ENCODE peak calls at places on chromosomes 2 and 18, in five cellular contexts. A is pancreas, P is stomach, T is H9, Q is Peyer's patch. W is an unnamed sample. For H3K27me3, the result is how much of the 10 kb centered on the place peaks cover.

GRCh38 chr2:24491626-24492282 is 700 bp downstream of the NCOA1 start:
- DNase-seq in A (peak), P (peak), T (peak), Q (peak), W (peak)

GRCh38 chr2:44578401-44579135 is 216.8 kb downstream of the CAMKMT start:
- DNase-seq in A (no peak), P (no peak), T (no peak), Q (no peak), W (no peak)

GRCh38 chr2:55137024-55137958 is 87.0 kb upstream of the RTN4 start:
- DNase-seq in A (no peak), P (no peak), T (peak), Q (no peak), W (no peak)

GRCh38 chr2:47321411-47322031 is 81.4 kb upstream of the MSH2 start:
- DNase-seq in A (no peak), P (no peak), T (no peak), Q (no peak), W (no peak)

GRCh38 chr2:109692013-109692738 is 78.0 kb downstream of the SOWAHC start:
- DNase-seq in A (no peak), P (no peak), T (no peak), Q (no peak), W (peak)

GRCh38 chr2:203804070-203804469 is 63.5 kb upstream of the CTLA4 start:
- DNase-seq in A (no peak), P (no peak), T (no peak), Q (no peak), W (no peak)

GRCh38 chr18:26225022-26225693 is 1.1 kb upstream of the TAF4B start:
- DNase-seq in A (no peak), P (no peak), T (peak), Q (no peak), W (no peak)

GRCh38 chr2:15323227-15323626 is 237.9 kb downstream of the NBAS start:
- DNase-seq in A (no peak), P (no peak), T (no peak), Q (no peak), W (no peak)

GRCh38 chr2:49583010-49583409 is 428.7 kb upstream of the FSHR start:
- DNase-seq in A (no peak), P (no peak), T (no peak), Q (no peak), W (no peak)

GRCh38 chr2:143778981-143779380 is 649.8 kb downstream of the ARHGAP15 start:
- DNase-seq in A (no peak), P (no peak), T (peak), Q (no peak), W (no peak)

GRCh38 chr2:37232131-37232933 is 874 bp downstream of the NDUFAF7 start:
- DNase-seq in A (peak), P (no peak), T (no peak), Q (no peak), W (peak)

GRCh38 chr2:181474227-181474626 is 17.0 kb downstream of the ITGA4 start:
- DNase-seq in A (no peak), P (no peak), T (no peak), Q (no peak), W (no peak)

GRCh38 chr2:196307775-196308174 is 136.4 kb upstream of the STK17B start:
- DNase-seq in A (no peak), P (no peak), T (no peak), Q (no peak), W (no peak)

GRCh38 chr18:23071285-23071684 is 64.0 kb upstream of the CABLES1 start:
- DNase-seq in A (peak), P (peak), T (no peak), Q (peak), W (peak)

GRCh38 chr2:57444731-57445414 is 601.7 kb upstream of the VRK2 start:
- DNase-seq in A (no peak), P (no peak), T (no peak), Q (no peak), W (no peak)

GRCh38 chr2:17301437-17301836 is 216.8 kb downstream of the RAD51AP2 start:
- DNase-seq in A (no peak), P (no peak), T (no peak), Q (no peak), W (no peak)

GRCh38 chr2:113114224-113114945 is 13.0 kb upstream of the IL1RN start:
- DNase-seq in A (no peak), P (no peak), T (no peak), Q (no peak), W (no peak)

GRCh38 chr18:23069481-23069880 is 65.8 kb upstream of the CABLES1 start:
- DNase-seq in A (no peak), P (no peak), T (no peak), Q (peak), W (no peak)

GRCh38 chr2:150486539-150487484 is 655 bp downstream of the RND3 start:
- DNase-seq in A (peak), P (peak), T (peak), Q (no peak), W (peak)

GRCh38 chr18:37447959-37448916 is 117.4 kb downstream of the CELF4 start:
- DNase-seq in A (no peak), P (no peak), T (no peak), Q (no peak), W (no peak)

GRCh38 chr2:99425022-99425421 is 64.8 kb downstream of the REV1 start:
- DNase-seq in A (no peak), P (peak), T (no peak), Q (no peak), W (no peak)

GRCh38 chr2:40470817-40471809 is 19.2 kb upstream of the SLC8A1 start:
- DNase-seq in A (no peak), P (no peak), T (no peak), Q (no peak), W (no peak)

GRCh38 chr2:135132314-135132713 is 80.2 kb downstream of the RAB3GAP1 start:
- DNase-seq in A (no peak), P (no peak), T (no peak), Q (no peak), W (no peak)

GRCh38 chr2:140876015-140876414 is 1254.8 kb downstream of the LRP1B start:
- DNase-seq in A (no peak), P (no peak), T (no peak), Q (no peak), W (no peak)

GRCh38 chr2:236117396-236117795 is 50.8 kb downstream of the GBX2 start:
- DNase-seq in A (no peak), P (no peak), T (no peak), Q (no peak), W (no peak)

GRCh38 chr2:163351966-163352365 is 383.8 kb downstream of the FIGN start:
- DNase-seq in A (no peak), P (no peak), T (no peak), Q (no peak), W (no peak)

GRCh38 chr2:236687296-236687955 is 117.8 kb downstream of the ACKR3 start:
- DNase-seq in A (no peak), P (no peak), T (no peak), Q (no peak), W (no peak)

GRCh38 chr2:217662984-217663602 is 339.7 kb downstream of the TNS1 start:
- DNase-seq in A (no peak), P (no peak), T (no peak), Q (no peak), W (no peak)

GRCh38 chr2:213064099-213064498 is 87.3 kb downstream of the IKZF2 start:
- DNase-seq in A (no peak), P (no peak), T (no peak), Q (no peak), W (no peak)

GRCh38 chr2:113225505-113226259 is 51.9 kb downstream of the PSD4 start:
- DNase-seq in A (no peak), P (no peak), T (peak), Q (no peak), W (no peak)

GRCh38 chr2:225017713-225018112 is 24.6 kb downstream of the DOCK10 start:
- DNase-seq in A (no peak), P (no peak), T (no peak), Q (no peak), W (no peak)
- TF ChIP-seq CTCF in A (no peak), P (no peak), T (peak), Q (no peak), W (no peak)

GRCh38 chr2:56334622-56335021 is 150.8 kb downstream of the CCDC85A start:
- DNase-seq in A (no peak), P (no peak), T (no peak), Q (no peak), W (no peak)
- H3K27ac ChIP-seq in A (no peak), P (no peak), T (no peak), Q (no peak), W (no peak)

GRCh38 chr18:6954501-6954900 is 163.1 kb downstream of the LAMA1 start:
- DNase-seq in A (peak), P (no peak), T (no peak), Q (no peak), W (no peak)
- H3K27me3 ChIP-seq in A (under half), P (under half), T (under half), Q (under half), W (under half)

GRCh38 chr18:10560457-10561045 is 34.7 kb downstream of the NAPG start:
- DNase-seq in A (peak), P (peak), T (peak), Q (peak), W (peak)
- TF ChIP-seq CTCF in A (peak), P (peak), T (peak), Q (peak), W (peak)

GRCh38 chr2:96205238-96205637 is 3.4 kb downstream of the STARD7 start:
- DNase-seq in A (no peak), P (no peak), T (no peak), Q (no peak), W (no peak)
- H3K27ac ChIP-seq in A (no peak), P (peak), T (no peak), Q (peak), W (peak)

GRCh38 chr2:148974126-148974525 is 64.4 kb upstream of the LYPD6B start:
- DNase-seq in A (no peak), P (no peak), T (no peak), Q (no peak), W (no peak)
- H3K27me3 ChIP-seq in A (under half), P (under half), T (under half), Q (under half), W (under half)

GRCh38 chr2:188975497-188976102 is 1.4 kb downstream of the COL3A1 start:
- DNase-seq in A (no peak), P (no peak), T (peak), Q (no peak), W (peak)

GRCh38 chr2:188976545-188977268 is 2.5 kb downstream of the COL3A1 start:
- DNase-seq in A (no peak), P (no peak), T (no peak), Q (no peak), W (no peak)

GRCh38 chr2:188979730-188980123 is 5.6 kb downstream of the COL3A1 start:
- DNase-seq in A (no peak), P (no peak), T (no peak), Q (no peak), W (no peak)

GRCh38 chr2:188979119-188979729 is 5.1 kb downstream of the COL3A1 start:
- DNase-seq in A (no peak), P (no peak), T (no peak), Q (no peak), W (no peak)

GRCh38 chr2:188978291-188979081 is 4.3 kb downstream of the COL3A1 start:
- DNase-seq in A (peak), P (no peak), T (peak), Q (no peak), W (no peak)
- TF ChIP-seq CTCF in A (no peak), P (peak), T (peak), Q (no peak), W (no peak)

DNA sequence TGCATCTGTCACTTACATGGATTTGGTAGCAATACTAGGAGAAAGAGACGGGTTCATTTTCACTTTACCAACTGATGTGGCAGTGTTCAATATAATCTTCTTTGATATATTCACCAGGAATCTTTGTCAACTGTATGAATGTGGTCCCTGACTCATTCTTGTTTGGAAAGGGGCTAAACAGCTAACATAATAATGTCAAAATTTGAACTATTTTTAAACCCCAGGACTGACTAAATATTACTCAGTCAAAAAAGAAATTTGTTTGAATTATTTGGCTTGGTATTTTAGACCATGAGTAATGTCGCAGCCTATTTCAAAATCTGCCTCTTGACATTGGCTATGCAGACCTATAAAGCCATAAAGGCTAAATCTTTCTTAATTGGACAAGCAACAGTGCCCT is 413.7 kb upstream of the RGPD4 start:
- DNase-seq in A (no peak), P (no peak), T (no peak), Q (no peak), W (no peak)
- H3K27ac ChIP-seq in A (no peak), P (no peak), T (no peak), Q (no peak), W (no peak)

GRCh38 chr2:176161817-176162626 is 4.9 kb downstream of the HOXD3 start:
- DNase-seq in A (no peak), P (no peak), T (no peak), Q (no peak), W (no peak)
- H3K27me3 ChIP-seq in A (under half), P (half or more), T (half or more), Q (under half), W (half or more)

W was measured in transverse colon.